ENCODE peak calls at places on chromosomes 13 and 19, in seven cellular contexts. A, B, Y, H, F, K and Q are unnamed samples.
A peak's percentile ranks its signal among the peaks of the same experiment; 100 is the strongest.

GRCh38 chr19:13103961-13104847 is 1.5 kb upstream of the LYL1 start:
- DNase-seq in A (no peak), B (no peak), Y (peak; percentile 92), H (no peak), F (no peak), K (peak; percentile 89), Q (no peak)

GRCh38 chr19:23978068-23978467 is 63.4 kb downstream of the ZNF726 start:
- DNase-seq in A (no peak), B (no peak), Y (no peak), H (no peak), F (no peak), K (no peak), Q (no peak)

GRCh38 chr19:44684892-44685847 is 13.8 kb upstream of the CEACAM16 start:
- DNase-seq in A (no peak), B (peak; percentile 94), Y (no peak), H (peak; percentile 63), F (peak; percentile 96), K (no peak), Q (no peak)

GRCh38 chr13:107130516-107130915 is 562.6 kb upstream of the ARGLU1 start:
- DNase-seq in A (no peak), B (no peak), Y (no peak), H (no peak), F (no peak), K (no peak), Q (no peak)

GRCh38 chr13:34864650-34865049 is 77.4 kb upstream of the NBEA start:
- DNase-seq in A (no peak), B (no peak), Y (no peak), H (no peak), F (peak; percentile 27), K (no peak), Q (no peak)

GRCh38 chr13:98293103-98293502 is 116.0 kb upstream of the RNF113B start:
- DNase-seq in A (no peak), B (no peak), Y (no peak), H (no peak), F (no peak), K (no peak), Q (no peak)

GRCh38 chr13:113586661-113587479 is 2.3 kb downstream of the TFDP1 start:
- DNase-seq in A (no peak), B (no peak), Y (no peak), H (no peak), F (no peak), K (no peak), Q (no peak)

GRCh38 chr13:91406619-91407018 is 8.2 kb downstream of the GPC5 start:
- DNase-seq in A (no peak), B (peak; percentile 51), Y (no peak), H (no peak), F (peak; percentile 33), K (no peak), Q (no peak)

GRCh38 chr19:55352040-55352439 is 2.5 kb downstream of the COX6B2 start:
- DNase-seq in A (no peak), B (no peak), Y (no peak), H (no peak), F (no peak), K (no peak), Q (no peak)

GRCh38 chr19:1151917-1152601 is 22.0 kb downstream of the SBNO2 start:
- DNase-seq in A (no peak), B (peak; percentile 26), Y (no peak), H (no peak), F (no peak), K (peak; percentile 72), Q (no peak)

GRCh38 chr19:6276447-6276846 is 3.3 kb downstream of the MLLT1 start:
- DNase-seq in A (no peak), B (peak; percentile 94), Y (peak; percentile 70), H (no peak), F (peak; percentile 88), K (peak; percentile 65), Q (no peak)

GRCh38 chr19:33204136-33204973 is 10.2 kb downstream of the LRP3 start:
- DNase-seq in A (no peak), B (no peak), Y (peak; percentile 40), H (no peak), F (no peak), K (peak; percentile 20), Q (no peak)

GRCh38 chr19:49502866-49503581 is 6.8 kb downstream of the RPS11 start:
- DNase-seq in A (no peak), B (peak; percentile 92), Y (no peak), H (no peak), F (peak; percentile 63), K (no peak), Q (no peak)

GRCh38 chr13:112042496-112042895 is 24.5 kb upstream of the SOX1 start:
- DNase-seq in A (no peak), B (no peak), Y (no peak), H (no peak), F (no peak), K (no peak), Q (no peak)

GRCh38 chr13:100828226-100828625 is 153.6 kb upstream of the TMTC4 start:
- DNase-seq in A (no peak), B (no peak), Y (no peak), H (no peak), F (no peak), K (no peak), Q (no peak)

GRCh38 chr13:98675837-98676236 is 76.6 kb downstream of the SLC15A1 start:
- DNase-seq in A (no peak), B (no peak), Y (no peak), H (no peak), F (no peak), K (no peak), Q (no peak)

GRCh38 chr13:32941368-32941767 is 74.9 kb upstream of the KL start:
- DNase-seq in A (no peak), B (no peak), Y (no peak), H (no peak), F (no peak), K (no peak), Q (no peak)

GRCh38 chr19:18349524-18350128 is 9.2 kb downstream of the PGPEP1 start:
- DNase-seq in A (peak; percentile 84), B (peak; percentile 74), Y (no peak), H (no peak), F (peak; percentile 47), K (peak; percentile 48), Q (no peak)

GRCh38 chr13:47705185-47705584 is 295.9 kb downstream of the SUCLA2 start:
- DNase-seq in A (no peak), B (no peak), Y (no peak), H (no peak), F (peak; percentile 16), K (no peak), Q (no peak)

GRCh38 chr13:44266772-44267171 is 106.9 kb upstream of the SERP2 start:
- DNase-seq in A (no peak), B (no peak), Y (no peak), H (no peak), F (no peak), K (no peak), Q (no peak)

GRCh38 chr13:19072543-19072942 is 109.1 kb downstream of the TUBA3C start:
- DNase-seq in A (no peak), B (no peak), Y (no peak), H (no peak), F (no peak), K (no peak), Q (no peak)

GRCh38 chr19:50384685-50385535 is 763 bp downstream of the POLD1 start:
- DNase-seq in A (no peak), B (no peak), Y (no peak), H (no peak), F (peak; percentile 48), K (no peak), Q (no peak)

GRCh38 chr19:16893686-16893990 is 4.8 kb downstream of the F2RL3 start:
- DNase-seq in A (no peak), B (no peak), Y (no peak), H (no peak), F (no peak), K (no peak), Q (no peak)

DNA sequence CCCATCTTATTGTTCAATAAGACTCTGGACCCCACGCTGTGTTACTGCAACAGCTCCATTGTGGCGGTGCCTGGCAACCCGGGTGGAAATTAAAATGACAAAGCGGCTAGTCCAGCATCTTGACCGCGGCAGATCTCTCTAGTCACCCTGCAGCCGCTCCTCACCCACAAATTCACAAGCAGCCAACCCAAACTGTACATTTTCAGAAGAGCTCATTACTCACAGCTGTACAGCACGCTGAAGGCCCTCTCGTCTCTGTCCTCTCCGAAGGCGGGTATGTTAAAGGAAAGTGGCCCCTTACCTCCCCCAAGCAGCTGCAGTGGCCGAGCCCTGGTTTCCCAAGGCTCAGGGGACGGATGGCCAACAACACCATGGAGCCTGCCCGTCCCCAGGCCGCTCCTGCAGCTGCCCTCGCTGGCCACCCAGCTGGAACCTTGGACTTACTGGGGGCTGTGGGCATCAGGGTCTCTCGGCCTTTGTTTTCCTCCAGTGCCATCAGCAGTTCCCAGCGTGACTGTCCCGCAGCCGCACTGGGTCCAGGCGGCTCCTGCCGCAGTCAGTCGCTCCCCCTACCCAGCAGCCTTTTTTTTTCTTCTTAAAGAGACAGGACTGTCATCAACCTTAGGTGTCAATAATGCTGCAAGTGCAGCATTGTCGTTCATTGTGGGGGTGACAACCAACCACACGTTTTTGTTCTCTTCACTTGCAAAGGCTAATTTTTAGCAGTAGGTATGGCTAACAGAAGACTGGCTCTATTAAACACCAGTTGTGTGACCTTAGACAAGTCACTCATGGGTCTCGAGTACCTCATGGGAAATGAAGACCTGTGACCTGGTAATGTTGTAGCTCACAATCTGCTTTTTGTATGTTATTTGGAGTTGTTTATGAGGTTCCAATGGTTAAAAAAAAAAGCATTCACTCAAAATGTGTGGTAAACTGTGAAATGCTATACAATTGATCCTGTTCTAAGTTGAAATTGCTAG is at the start of gene SACS:
- DNase-seq in A (peak; percentile 74), B (peak; percentile 19), Y (no peak), H (no peak), F (peak; percentile 80), K (no peak), Q (no peak)
- H3K4me3 ChIP-seq in A (peak within 1 kb of the TSS; percentile 56), B (peak within 1 kb of the TSS; percentile 61), Y (no peak within 1 kb of the TSS), H (peak within 1 kb of the TSS; percentile 77), F (peak within 1 kb of the TSS; percentile 76), K (peak within 1 kb of the TSS; percentile 67), Q (peak within 1 kb of the TSS; percentile 93)

DNA sequence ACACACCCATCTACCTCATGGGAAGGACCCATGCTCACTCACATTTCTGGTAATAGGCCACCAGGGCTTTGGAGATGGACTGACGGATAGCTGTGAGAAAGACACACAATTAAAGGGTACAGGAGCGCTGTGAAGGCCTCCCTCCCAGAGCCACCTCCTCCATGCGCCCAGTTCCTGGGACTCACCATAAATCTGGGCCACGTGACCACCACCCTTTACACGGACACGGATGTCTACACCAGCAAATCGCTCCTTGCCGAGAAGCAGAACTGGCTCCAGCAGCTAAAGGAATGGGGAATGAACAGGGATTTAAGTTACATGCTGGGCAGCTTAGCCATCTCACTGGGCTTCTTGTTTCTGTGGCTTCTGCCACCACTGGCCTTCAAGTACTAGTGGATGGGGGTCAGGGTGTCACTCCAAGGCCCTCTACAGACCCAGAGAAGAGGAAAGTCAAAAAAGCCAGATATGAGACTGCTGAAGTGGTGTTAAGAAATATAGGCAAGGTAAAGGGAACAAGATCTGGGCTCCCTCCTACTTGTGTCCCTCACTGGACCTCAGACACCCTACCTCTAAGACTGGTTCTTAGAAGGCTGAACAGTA is 2.2 kb downstream of the RPS16 start:
- DNase-seq in A (no peak), B (no peak), Y (peak; percentile 37), H (no peak), F (no peak), K (no peak), Q (no peak)
- H3K4me3 ChIP-seq in A (no peak overlapping the region), B (no peak overlapping the region), Y (no peak overlapping the region), H (no peak overlapping the region), F (peak overlapping the region; percentile 82), K (no peak overlapping the region), Q (no peak overlapping the region)

GRCh38 chr19:11265177-11265784 is 3.0 kb upstream of the DOCK6 start:
- DNase-seq in A (no peak), B (no peak), Y (no peak), H (no peak), F (no peak), K (no peak), Q (no peak)
- H3K4me3 ChIP-seq in A (no peak overlapping the region), B (no peak overlapping the region), Y (no peak overlapping the region), H (no peak overlapping the region), F (no peak overlapping the region), K (no peak overlapping the region), Q (no peak overlapping the region)

GRCh38 chr19:2266183-2266993 is 10.2 kb upstream of the JSRP1 start:
- DNase-seq in A (peak; percentile 88), B (peak; percentile 76), Y (peak; percentile 96), H (no peak), F (peak; percentile 71), K (peak; percentile 94), Q (no peak)
- H3K4me3 ChIP-seq in A (no peak overlapping the region), B (no peak overlapping the region), Y (no peak overlapping the region), H (no peak overlapping the region), F (no peak overlapping the region), K (no peak overlapping the region), Q (no peak overlapping the region)